ENCODE peak calls at places on chromosome 11, in nine cellular contexts. V is GM20000; N is activated naive CD8-positive, alpha-beta T cell treated with anti-CD3 and anti-CD28 coated beads for 36 hours; U is epithelial cell of esophagus; I is fibroblast of the conjunctiva; Y is renal cortical epithelial cell; O is COR-L47; S is activated naive CD4-positive, alpha-beta T cell treated with anti-CD3 and anti-CD28 coated beads, Interleukin-2, amount 50 U/mL, for 16 hours; R is stimulated activated CD4-positive, alpha-beta T cell treated with anti-CD3 and anti-CD28 coated beads, Interleukin-1b, Interleukin-23, amount 100 ng/mL, for 1 hour. A is an unnamed sample.

GRCh38 chr11:36746886-36747710 is 149.1 kb upstream of the RAG2 start:
- DNase-seq in S (peak), R (peak), V (peak), I (peak), Y (peak), N (peak), U (peak), O (peak), A (peak)

GRCh38 chr11:17439316-17439782 is 37.3 kb downstream of the ABCC8 start:
- DNase-seq in V (no peak), I (no peak), Y (peak), O (peak), N (no peak), S (no peak), R (no peak), U (no peak), A (peak)

GRCh38 chr11:71383461-71383860 is 64.7 kb downstream of the DHCR7 start:
- DNase-seq in S (no peak), O (no peak), N (no peak), V (peak), I (no peak), Y (no peak), R (no peak), U (no peak), A (no peak)

GRCh38 chr11:72251614-72252013 is 7.6 kb upstream of the PHOX2A start:
- DNase-seq in U (no peak), O (no peak), S (no peak), Y (no peak), N (no peak), I (no peak), R (no peak), V (no peak), A (no peak)

GRCh38 chr11:49995559-49995958 is 13.2 kb upstream of the OR4C12 start:
- DNase-seq in R (no peak), N (peak), O (peak), I (peak), S (no peak), Y (peak), U (peak), V (no peak), A (peak)

GRCh38 chr11:88367310-88367709 is 29.8 kb upstream of the CTSC start:
- DNase-seq in N (no peak), U (no peak), R (no peak), S (no peak), Y (no peak), I (no peak), V (no peak), O (no peak), A (no peak)

GRCh38 chr11:76120513-76121081 is 85.7 kb downstream of the WNT11 start:
- DNase-seq in O (no peak), S (no peak), R (no peak), V (no peak), Y (no peak), U (no peak), N (no peak), I (no peak), A (no peak)

GRCh38 chr11:26649884-26650283 is 72.0 kb downstream of the SLC5A12 start:
- DNase-seq in V (peak), S (no peak), U (peak), I (peak), Y (peak), O (peak), N (peak), R (no peak), A (peak)

GRCh38 chr11:38208951-38209350 is 1610.9 kb upstream of the RAG2 start:
- DNase-seq in U (no peak), S (no peak), O (no peak), V (no peak), R (no peak), Y (no peak), I (no peak), N (no peak), A (no peak)

GRCh38 chr11:33703771-33704170 is 3.1 kb upstream of the C11orf91 start:
- DNase-seq in O (no peak), R (no peak), U (peak), I (no peak), Y (peak), N (no peak), S (no peak), V (no peak), A (peak)

GRCh38 chr11:7256943-7257342 is 5.2 kb downstream of the SYT9 start:
- DNase-seq in V (no peak), U (no peak), S (no peak), R (no peak), Y (no peak), O (no peak), N (no peak), I (no peak), A (no peak)

GRCh38 chr11:34251640-34251980 is 106.2 kb downstream of the ABTB2 start:
- DNase-seq in O (no peak), S (no peak), R (no peak), I (no peak), Y (no peak), U (peak), V (no peak), N (no peak), A (no peak)

GRCh38 chr11:36000616-36001190 is 56.8 kb downstream of the LDLRAD3 start:
- DNase-seq in O (no peak), U (peak), V (no peak), Y (no peak), N (no peak), R (no peak), S (no peak), I (no peak), A (no peak)

GRCh38 chr11:13552784-13553183 is 57.0 kb upstream of the PTH start:
- DNase-seq in I (no peak), S (no peak), U (no peak), Y (no peak), O (no peak), N (no peak), R (no peak), V (no peak), A (no peak)

GRCh38 chr11:115627071-115627470 is 122.9 kb upstream of the CADM1 start:
- DNase-seq in Y (no peak), R (no peak), N (no peak), I (no peak), S (no peak), V (no peak), U (no peak), O (no peak), A (no peak)

GRCh38 chr11:32466279-32466915 is 31.1 kb upstream of the WT1 start:
- DNase-seq in S (no peak), U (no peak), O (no peak), I (no peak), V (no peak), N (no peak), R (no peak), Y (peak), A (peak)

GRCh38 chr11:65388731-65389130 is 2.3 kb downstream of the FRMD8 start:
- DNase-seq in I (no peak), Y (no peak), N (no peak), U (no peak), V (no peak), S (no peak), R (no peak), O (no peak), A (no peak)

GRCh38 chr11:2944953-2945756 is 15.9 kb upstream of the PHLDA2 start:
- DNase-seq in R (no peak), Y (peak), U (peak), S (peak), N (peak), V (no peak), O (no peak), I (peak), A (no peak)

GRCh38 chr11:115499891-115500290 is 4.3 kb downstream of the CADM1 start:
- DNase-seq in Y (no peak), U (no peak), S (no peak), O (no peak), I (no peak), V (no peak), R (no peak), N (no peak), A (no peak)

GRCh38 chr11:72951193-72951592 is 137.0 kb downstream of the ATG16L2 start:
- DNase-seq in I (peak), O (no peak), S (no peak), R (no peak), N (no peak), V (no peak), U (peak), Y (no peak), A (no peak)

GRCh38 chr11:44221486-44221885 is 88.5 kb downstream of the ALX4 start:
- DNase-seq in Y (no peak), S (no peak), O (no peak), U (no peak), N (no peak), V (no peak), I (no peak), R (no peak), A (no peak)

GRCh38 chr11:97938789-97939188 is 1082.0 kb upstream of the CNTN5 start:
- DNase-seq in S (no peak), O (no peak), R (no peak), U (no peak), I (no peak), N (no peak), V (no peak), Y (no peak), A (no peak)

GRCh38 chr11:79471071-79471470 is 30.2 kb upstream of the TENM4 start:
- DNase-seq in I (no peak), R (no peak), V (no peak), N (no peak), S (no peak), Y (no peak), U (peak), O (no peak), A (no peak)

GRCh38 chr11:101862410-101863233 is 52.2 kb upstream of the CEP126 start:
- DNase-seq in R (no peak), N (no peak), Y (peak), O (peak), I (peak), S (no peak), V (no peak), U (peak), A (peak)

GRCh38 chr11:43504316-43504950 is 145.7 kb downstream of the TTC17 start:
- DNase-seq in Y (peak), U (peak), R (no peak), S (no peak), N (no peak), V (peak), I (no peak), O (peak), A (no peak)

GRCh38 chr11:2580061-2580421 is 119.8 kb downstream of the KCNQ1OT1 start:
- DNase-seq in O (no peak), V (no peak), U (no peak), R (no peak), N (no peak), Y (no peak), I (no peak), S (no peak), A (no peak)

GRCh38 chr11:2175659-2176058 is 4.0 kb upstream of the TH start:
- DNase-seq in N (no peak), I (no peak), R (no peak), O (no peak), S (no peak), V (no peak), U (peak), Y (peak), A (peak)